ENCODE peak calls at places on chromosome 10, in seven cellular contexts. D is effector memory CD4-positive, alpha-beta T cell; Z is stimulated activated CD4-positive, alpha-beta T cell treated with anti-CD3 and anti-CD28 coated beads, TNF-alpha, amount 100 ng/mL, for 1 hour; A is NCI-H1092 treated with DMSO at 0.1 percent for 48 hours; O is tibial nerve; X is sciatic nerve; F is NCI-H446 treated with DMSO at 0.1 percent for 48 hours. R is an unnamed sample.

GRCh38 chr10:43192824-43193223 is 54.6 kb downstream of the CSGALNACT2 start:
- DNase-seq in D (no peak), O (no peak), A (no peak), Z (no peak), X (no peak), F (no peak), R (no peak)

GRCh38 chr10:51074238-51075028 is at the start of gene PRKG1:
- DNase-seq in D (no peak), A (no peak), Z (no peak), O (peak), F (peak), X (peak), R (no peak)

GRCh38 chr10:52484426-52485065 is 170.5 kb downstream of the DKK1 start:
- DNase-seq in X (no peak), Z (no peak), F (no peak), A (no peak), O (no peak), D (no peak), R (no peak)

GRCh38 chr10:58475322-58476277 is 37.1 kb upstream of the BICC1 start:
- DNase-seq in A (no peak), D (no peak), Z (no peak), X (no peak), O (no peak), F (no peak), R (no peak)

GRCh38 chr10:132432176-132432540 is 35.2 kb downstream of the PWWP2B start:
- DNase-seq in A (no peak), O (no peak), D (no peak), X (no peak), F (no peak), Z (no peak), R (no peak)

GRCh38 chr10:62082729-62083412 is 181.4 kb downstream of the ARID5B start:
- DNase-seq in O (no peak), X (no peak), Z (no peak), A (no peak), D (peak), F (no peak), R (peak)

GRCh38 chr10:131736321-131736980 is 164.4 kb upstream of the PPP2R2D start:
- DNase-seq in O (no peak), A (no peak), Z (no peak), X (peak), D (no peak), F (no peak), R (no peak)

GRCh38 chr10:99329891-99330674 is 927 bp downstream of the CNNM1 start:
- DNase-seq in X (no peak), Z (no peak), A (peak), O (no peak), F (no peak), D (no peak), R (no peak)

GRCh38 chr10:46555713-46556514 is 544 bp downstream of the GPRIN2 start:
- DNase-seq in D (no peak), X (peak), O (peak), Z (no peak), F (no peak), A (no peak), R (no peak)

GRCh38 chr10:29555746-29556481 is 78.9 kb downstream of the SVIL start:
- DNase-seq in F (no peak), Z (no peak), O (no peak), D (no peak), X (no peak), A (no peak), R (no peak)

GRCh38 chr10:78336402-78336791 is 302.7 kb downstream of the RPS24 start:
- DNase-seq in D (no peak), O (no peak), X (peak), F (no peak), Z (no peak), A (no peak), R (no peak)

GRCh38 chr10:61175331-61175730 is 231.3 kb upstream of the RHOBTB1 start:
- DNase-seq in O (peak), F (no peak), Z (no peak), X (no peak), D (no peak), A (no peak), R (no peak)

GRCh38 chr10:72727128-72727527 is 35.2 kb downstream of the MCU start:
- DNase-seq in F (no peak), Z (no peak), O (no peak), X (no peak), D (no peak), A (no peak), R (no peak)

GRCh38 chr10:128008521-128009250 is 101.8 kb downstream of the PTPRE start:
- DNase-seq in A (no peak), D (no peak), F (no peak), Z (no peak), X (no peak), O (no peak), R (no peak)

GRCh38 chr10:133471300-133472109 is 17.8 kb downstream of the SCART1 start:
- DNase-seq in D (no peak), X (no peak), O (no peak), F (no peak), A (no peak), Z (no peak), R (no peak)

GRCh38 chr10:69445094-69445493 is 6.2 kb upstream of the TSPAN15 start:
- DNase-seq in D (no peak), O (no peak), A (no peak), F (no peak), Z (no peak), X (no peak), R (no peak)

GRCh38 chr10:124341768-124342135 is 77.0 kb downstream of the OAT start:
- DNase-seq in F (no peak), X (no peak), D (no peak), O (no peak), Z (no peak), A (no peak), R (no peak)

GRCh38 chr10:110808123-110808522 is 63.6 kb upstream of the PDCD4 start:
- DNase-seq in F (no peak), O (no peak), D (no peak), A (no peak), X (no peak), Z (no peak), R (no peak)

GRCh38 chr10:3043512-3044368 is 23.6 kb upstream of the PFKP start:
- DNase-seq in X (peak), F (no peak), A (peak), O (peak), D (no peak), Z (peak), R (no peak)

R was measured in T-helper 22 cell.